ENCODE peak calls at places on chromosomes 1 and 21, in eight cellular contexts. P is T1000, Z is RPMI7951, T is activated T-cell treated with anti-CD3 and anti-CD28 coated beads for 48 hours, R is KG1, S is anterior cingulate cortex, Q is Calu3, J is HCEC 1CT. C is an unnamed sample.
A peak's percentile ranks its signal among the peaks of the same experiment; 100 is the strongest.

GRCh38 chr21:15104470-15104869 is 39.7 kb upstream of the NRIP1 start:
- DNase-seq in P (no peak), Z (no peak), T (no peak), R (no peak), S (no peak), Q (no peak), J (no peak), C (no peak)

GRCh38 chr1:161311595-161312181 is 1.9 kb upstream of the MPZ start:
- DNase-seq in P (no peak), Z (no peak), T (no peak), R (no peak), S (no peak), Q (no peak), J (no peak), C (no peak)

GRCh38 chr1:15941044-15941840 is 34.7 kb downstream of the ZBTB17 start:
- DNase-seq in P (no peak), Z (no peak), T (no peak), R (no peak), S (no peak), Q (no peak), J (no peak), C (no peak)

GRCh38 chr1:32066489-32066873 is 6.3 kb upstream of the TMEM39B start:
- DNase-seq in P (peak; percentile 24), Z (peak; percentile 90), T (no peak), R (peak; percentile 87), S (peak; percentile 36), Q (peak; percentile 73), J (peak; percentile 70), C (peak; percentile 99)

GRCh38 chr1:184219414-184219813 is 167.4 kb upstream of the C1orf21 start:
- DNase-seq in P (no peak), Z (no peak), T (no peak), R (no peak), S (no peak), Q (no peak), J (no peak), C (peak; percentile 5)

GRCh38 chr1:219554109-219554508 is 58.8 kb downstream of the ZC3H11B start:
- DNase-seq in P (no peak), Z (no peak), T (no peak), R (no peak), S (no peak), Q (no peak), J (no peak), C (no peak)

GRCh38 chr1:66176012-66176715 is 357.8 kb upstream of the SGIP1 start:
- DNase-seq in P (no peak), Z (peak; percentile 14), T (no peak), R (no peak), S (no peak), Q (no peak), J (peak; percentile 24), C (no peak)

GRCh38 chr1:245298781-245299180 is 144.0 kb downstream of the KIF26B start:
- DNase-seq in P (no peak), Z (no peak), T (no peak), R (no peak), S (peak; percentile 32), Q (peak; percentile 8), J (no peak), C (no peak)

GRCh38 chr1:109255097-109255651 is 5.8 kb downstream of the CELSR2 start:
- DNase-seq in P (no peak), Z (no peak), T (no peak), R (no peak), S (no peak), Q (no peak), J (no peak), C (no peak)

GRCh38 chr1:235017719-235018118 is 110.9 kb downstream of the TOMM20 start:
- DNase-seq in P (no peak), Z (no peak), T (no peak), R (no peak), S (no peak), Q (no peak), J (peak; percentile 15), C (no peak)

GRCh38 chr21:36321325-36322082 is 1.5 kb downstream of the MORC3 start:
- DNase-seq in P (no peak), Z (peak; percentile 56), T (no peak), R (peak; percentile 33), S (peak; percentile 11), Q (no peak), J (peak; percentile 29), C (peak; percentile 22)